ENCODE peak calls at places on chromosomes 13 and 19, in seven cellular contexts. One of them, this sample, is unnamed.
A peak's percentile ranks its signal among the peaks of the same experiment; 100 is the strongest.

GRCh38 chr19:56071151-56071550 is 49.9 kb downstream of the ZNF787 start:
- DNase-seq in GM03348: no peak
- DNase-seq in stimulated activated naive B cell treated with anti-CD40 and anti-IgM and Interleukin-4, amounts not matched to agents 10 μg/mL and 1 μg/mL and 100 μg/mL, for 72 hours: no peak
- DNase-seq in activated CD4-positive, alpha-beta T cell treated with anti-CD3 and anti-CD28 coated beads for 48 hours: no peak
- DNase-seq in activated T-cell treated with anti-CD3 and anti-CD28 coated beads for 1 hour: no peak
- DNase-seq in GM23338: peak; percentile 63
- DNase-seq in GDM1: no peak
- DNase-seq in this sample: no peak

GRCh38 chr13:30572859-30573275 is 44.9 kb upstream of the USPL1 start:
- DNase-seq in GM23338: peak; percentile 47
- DNase-seq in GDM1: peak; percentile 28
- DNase-seq in GM03348: peak; percentile 56
- DNase-seq in activated CD4-positive, alpha-beta T cell treated with anti-CD3 and anti-CD28 coated beads for 48 hours: peak; percentile 11
- DNase-seq in activated T-cell treated with anti-CD3 and anti-CD28 coated beads for 1 hour: no peak
- DNase-seq in stimulated activated naive B cell treated with anti-CD40 and anti-IgM and Interleukin-4, amounts not matched to agents 10 μg/mL and 1 μg/mL and 100 μg/mL, for 72 hours: no peak
- DNase-seq in this sample: no peak

GRCh38 chr19:54026656-54027055 is 35.2 kb downstream of the CACNG6 start:
- DNase-seq in stimulated activated naive B cell treated with anti-CD40 and anti-IgM and Interleukin-4, amounts not matched to agents 10 μg/mL and 1 μg/mL and 100 μg/mL, for 72 hours: no peak
- DNase-seq in activated CD4-positive, alpha-beta T cell treated with anti-CD3 and anti-CD28 coated beads for 48 hours: no peak
- DNase-seq in activated T-cell treated with anti-CD3 and anti-CD28 coated beads for 1 hour: no peak
- DNase-seq in GDM1: no peak
- DNase-seq in GM23338: no peak
- DNase-seq in GM03348: no peak
- DNase-seq in this sample: no peak

GRCh38 chr13:113489171-113489548 is 1.4 kb downstream of the DCUN1D2 start:
- DNase-seq in GM03348: no peak
- DNase-seq in GDM1: no peak
- DNase-seq in GM23338: peak; percentile 80
- DNase-seq in activated T-cell treated with anti-CD3 and anti-CD28 coated beads for 1 hour: no peak
- DNase-seq in stimulated activated naive B cell treated with anti-CD40 and anti-IgM and Interleukin-4, amounts not matched to agents 10 μg/mL and 1 μg/mL and 100 μg/mL, for 72 hours: no peak
- DNase-seq in activated CD4-positive, alpha-beta T cell treated with anti-CD3 and anti-CD28 coated beads for 48 hours: no peak
- DNase-seq in this sample: no peak

GRCh38 chr19:13718733-13719132 is 45.6 kb upstream of the MRI1 start:
- DNase-seq in GM23338: peak; percentile 55
- DNase-seq in GDM1: no peak
- DNase-seq in stimulated activated naive B cell treated with anti-CD40 and anti-IgM and Interleukin-4, amounts not matched to agents 10 μg/mL and 1 μg/mL and 100 μg/mL, for 72 hours: no peak
- DNase-seq in activated CD4-positive, alpha-beta T cell treated with anti-CD3 and anti-CD28 coated beads for 48 hours: no peak
- DNase-seq in GM03348: peak; percentile 82
- DNase-seq in activated T-cell treated with anti-CD3 and anti-CD28 coated beads for 1 hour: no peak
- DNase-seq in this sample: peak; percentile 34

GRCh38 chr13:110713981-110714797 is 689 bp downstream of the ING1 start:
- DNase-seq in GM03348: peak; percentile 33
- DNase-seq in activated T-cell treated with anti-CD3 and anti-CD28 coated beads for 1 hour: peak; percentile 67
- DNase-seq in activated CD4-positive, alpha-beta T cell treated with anti-CD3 and anti-CD28 coated beads for 48 hours: peak; percentile 76
- DNase-seq in GDM1: no peak
- DNase-seq in stimulated activated naive B cell treated with anti-CD40 and anti-IgM and Interleukin-4, amounts not matched to agents 10 μg/mL and 1 μg/mL and 100 μg/mL, for 72 hours: peak; percentile 60
- DNase-seq in GM23338: peak; percentile 53
- DNase-seq in this sample: peak; percentile 49

GRCh38 chr13:93080166-93080565 is 146.4 kb upstream of the GPC6 start:
- DNase-seq in GM03348: no peak
- DNase-seq in activated CD4-positive, alpha-beta T cell treated with anti-CD3 and anti-CD28 coated beads for 48 hours: no peak
- DNase-seq in GM23338: no peak
- DNase-seq in activated T-cell treated with anti-CD3 and anti-CD28 coated beads for 1 hour: no peak
- DNase-seq in GDM1: no peak
- DNase-seq in stimulated activated naive B cell treated with anti-CD40 and anti-IgM and Interleukin-4, amounts not matched to agents 10 μg/mL and 1 μg/mL and 100 μg/mL, for 72 hours: no peak
- DNase-seq in this sample: no peak

GRCh38 chr19:52670046-52670445 is 31.9 kb upstream of the ZNF83 start:
- DNase-seq in stimulated activated naive B cell treated with anti-CD40 and anti-IgM and Interleukin-4, amounts not matched to agents 10 μg/mL and 1 μg/mL and 100 μg/mL, for 72 hours: no peak
- DNase-seq in activated CD4-positive, alpha-beta T cell treated with anti-CD3 and anti-CD28 coated beads for 48 hours: no peak
- DNase-seq in GDM1: no peak
- DNase-seq in GM23338: peak; percentile 3
- DNase-seq in GM03348: no peak
- DNase-seq in activated T-cell treated with anti-CD3 and anti-CD28 coated beads for 1 hour: no peak
- DNase-seq in this sample: no peak

GRCh38 chr19:39296906-39297305 is 699 bp downstream of the IFNL1 start:
- DNase-seq in GM23338: no peak
- DNase-seq in GM03348: no peak
- DNase-seq in GDM1: no peak
- DNase-seq in activated CD4-positive, alpha-beta T cell treated with anti-CD3 and anti-CD28 coated beads for 48 hours: no peak
- DNase-seq in stimulated activated naive B cell treated with anti-CD40 and anti-IgM and Interleukin-4, amounts not matched to agents 10 μg/mL and 1 μg/mL and 100 μg/mL, for 72 hours: no peak
- DNase-seq in activated T-cell treated with anti-CD3 and anti-CD28 coated beads for 1 hour: no peak
- DNase-seq in this sample: no peak

GRCh38 chr19:45402469-45403070 is 2.3 kb downstream of the PPP1R13L start:
- DNase-seq in GM03348: peak; percentile 75
- DNase-seq in activated CD4-positive, alpha-beta T cell treated with anti-CD3 and anti-CD28 coated beads for 48 hours: peak; percentile 50
- DNase-seq in GDM1: no peak
- DNase-seq in GM23338: peak; percentile 88
- DNase-seq in stimulated activated naive B cell treated with anti-CD40 and anti-IgM and Interleukin-4, amounts not matched to agents 10 μg/mL and 1 μg/mL and 100 μg/mL, for 72 hours: no peak
- DNase-seq in activated T-cell treated with anti-CD3 and anti-CD28 coated beads for 1 hour: no peak
- DNase-seq in this sample: peak; percentile 62

GRCh38 chr13:107202371-107203023 is 634.6 kb upstream of the ARGLU1 start:
- DNase-seq in stimulated activated naive B cell treated with anti-CD40 and anti-IgM and Interleukin-4, amounts not matched to agents 10 μg/mL and 1 μg/mL and 100 μg/mL, for 72 hours: no peak
- DNase-seq in GDM1: no peak
- DNase-seq in activated CD4-positive, alpha-beta T cell treated with anti-CD3 and anti-CD28 coated beads for 48 hours: no peak
- DNase-seq in GM03348: no peak
- DNase-seq in GM23338: no peak
- DNase-seq in activated T-cell treated with anti-CD3 and anti-CD28 coated beads for 1 hour: no peak
- DNase-seq in this sample: peak; percentile 31

GRCh38 chr13:20136781-20137703 is 23.8 kb downstream of the GJA3 start:
- DNase-seq in activated T-cell treated with anti-CD3 and anti-CD28 coated beads for 1 hour: no peak
- DNase-seq in stimulated activated naive B cell treated with anti-CD40 and anti-IgM and Interleukin-4, amounts not matched to agents 10 μg/mL and 1 μg/mL and 100 μg/mL, for 72 hours: no peak
- DNase-seq in GM03348: peak; percentile 39
- DNase-seq in GDM1: no peak
- DNase-seq in activated CD4-positive, alpha-beta T cell treated with anti-CD3 and anti-CD28 coated beads for 48 hours: peak; percentile 75
- DNase-seq in GM23338: peak; percentile 82
- DNase-seq in this sample: no peak

GRCh38 chr19:58117841-58118575 is 20.0 kb upstream of the ZSCAN18 start:
- DNase-seq in GM23338: peak; percentile 35
- DNase-seq in GDM1: no peak
- DNase-seq in activated T-cell treated with anti-CD3 and anti-CD28 coated beads for 1 hour: no peak
- DNase-seq in GM03348: no peak
- DNase-seq in stimulated activated naive B cell treated with anti-CD40 and anti-IgM and Interleukin-4, amounts not matched to agents 10 μg/mL and 1 μg/mL and 100 μg/mL, for 72 hours: no peak
- DNase-seq in activated CD4-positive, alpha-beta T cell treated with anti-CD3 and anti-CD28 coated beads for 48 hours: no peak
- DNase-seq in this sample: no peak

GRCh38 chr13:99979453-99980200 is 2.0 kb upstream of the ZIC2 start:
- DNase-seq in activated T-cell treated with anti-CD3 and anti-CD28 coated beads for 1 hour: no peak
- DNase-seq in stimulated activated naive B cell treated with anti-CD40 and anti-IgM and Interleukin-4, amounts not matched to agents 10 μg/mL and 1 μg/mL and 100 μg/mL, for 72 hours: no peak
- DNase-seq in GDM1: no peak
- DNase-seq in GM03348: no peak
- DNase-seq in activated CD4-positive, alpha-beta T cell treated with anti-CD3 and anti-CD28 coated beads for 48 hours: no peak
- DNase-seq in GM23338: peak; percentile 87
- DNase-seq in this sample: no peak

GRCh38 chr19:53951436-53951835 is 11.3 kb upstream of the CACNG8 start:
- DNase-seq in stimulated activated naive B cell treated with anti-CD40 and anti-IgM and Interleukin-4, amounts not matched to agents 10 μg/mL and 1 μg/mL and 100 μg/mL, for 72 hours: no peak
- DNase-seq in GM03348: no peak
- DNase-seq in GDM1: no peak
- DNase-seq in GM23338: peak; percentile 51
- DNase-seq in activated CD4-positive, alpha-beta T cell treated with anti-CD3 and anti-CD28 coated beads for 48 hours: no peak
- DNase-seq in activated T-cell treated with anti-CD3 and anti-CD28 coated beads for 1 hour: no peak
- DNase-seq in this sample: no peak

GRCh38 chr13:113216165-113217056 is 7.0 kb downstream of the CUL4A start:
- DNase-seq in stimulated activated naive B cell treated with anti-CD40 and anti-IgM and Interleukin-4, amounts not matched to agents 10 μg/mL and 1 μg/mL and 100 μg/mL, for 72 hours: no peak
- DNase-seq in activated T-cell treated with anti-CD3 and anti-CD28 coated beads for 1 hour: no peak
- DNase-seq in GM03348: peak; percentile 70
- DNase-seq in activated CD4-positive, alpha-beta T cell treated with anti-CD3 and anti-CD28 coated beads for 48 hours: peak; percentile 27
- DNase-seq in GM23338: peak; percentile 70
- DNase-seq in GDM1: no peak
- DNase-seq in this sample: peak; percentile 47

GRCh38 chr19:53892301-53892980 is 10.4 kb downstream of the PRKCG start:
- DNase-seq in GM23338: peak; percentile 8
- DNase-seq in activated CD4-positive, alpha-beta T cell treated with anti-CD3 and anti-CD28 coated beads for 48 hours: no peak
- DNase-seq in GM03348: no peak
- DNase-seq in stimulated activated naive B cell treated with anti-CD40 and anti-IgM and Interleukin-4, amounts not matched to agents 10 μg/mL and 1 μg/mL and 100 μg/mL, for 72 hours: no peak
- DNase-seq in GDM1: no peak
- DNase-seq in activated T-cell treated with anti-CD3 and anti-CD28 coated beads for 1 hour: no peak
- DNase-seq in this sample: no peak